ENCODE peak calls at places on chromosomes 2 and 18, in five cellular contexts. One of them, this sample, is unnamed.

GRCh38 chr2:82043867-82044266 is 1739.3 kb upstream of the LRRTM1 start:
- DNase-seq in T-helper 9 cell: no peak
- DNase-seq in Calu3: no peak
- DNase-seq in neural crest cell: no peak
- DNase-seq in AG04450: no peak
- DNase-seq in this sample: no peak

GRCh38 chr2:96890726-96891385 is 21.0 kb upstream of the SEMA4C start:
- DNase-seq in neural crest cell: no peak
- DNase-seq in AG04450: no peak
- DNase-seq in Calu3: no peak
- DNase-seq in T-helper 9 cell: no peak
- DNase-seq in this sample: peak

GRCh38 chr2:152580722-152581121 is 136.5 kb downstream of the PRPF40A start:
- DNase-seq in Calu3: no peak
- DNase-seq in T-helper 9 cell: no peak
- DNase-seq in AG04450: no peak
- DNase-seq in neural crest cell: no peak
- DNase-seq in this sample: no peak

GRCh38 chr2:34229998-34230397 is 630.9 kb upstream of the FAM98A start:
- DNase-seq in Calu3: no peak
- DNase-seq in AG04450: no peak
- DNase-seq in neural crest cell: no peak
- DNase-seq in T-helper 9 cell: no peak
- DNase-seq in this sample: no peak

GRCh38 chr2:62415019-62415431 is 91.0 kb downstream of the TMEM17 start:
- DNase-seq in neural crest cell: no peak
- DNase-seq in T-helper 9 cell: no peak
- DNase-seq in AG04450: no peak
- DNase-seq in Calu3: no peak
- DNase-seq in this sample: no peak

GRCh38 chr2:155223781-155224406 is 525.4 kb downstream of the KCNJ3 start:
- DNase-seq in Calu3: peak
- DNase-seq in neural crest cell: no peak
- DNase-seq in AG04450: no peak
- DNase-seq in T-helper 9 cell: no peak
- DNase-seq in this sample: no peak

GRCh38 chr2:118374974-118375745 is 286.9 kb downstream of the INSIG2 start:
- DNase-seq in neural crest cell: no peak
- DNase-seq in Calu3: no peak
- DNase-seq in AG04450: no peak
- DNase-seq in T-helper 9 cell: no peak
- DNase-seq in this sample: no peak

GRCh38 chr2:212414699-212415309 is 123.8 kb downstream of the ERBB4 start:
- DNase-seq in AG04450: no peak
- DNase-seq in neural crest cell: no peak
- DNase-seq in Calu3: no peak
- DNase-seq in T-helper 9 cell: no peak
- DNase-seq in this sample: no peak

GRCh38 chr2:38610851-38611801 is 8.4 kb upstream of the HNRNPLL start:
- DNase-seq in T-helper 9 cell: no peak
- DNase-seq in neural crest cell: no peak
- DNase-seq in Calu3: no peak
- DNase-seq in AG04450: no peak
- DNase-seq in this sample: peak

GRCh38 chr18:67651438-67651837 is 134.9 kb upstream of the DSEL start:
- DNase-seq in Calu3: no peak
- DNase-seq in T-helper 9 cell: no peak
- DNase-seq in neural crest cell: no peak
- DNase-seq in AG04450: no peak
- DNase-seq in this sample: no peak

GRCh38 chr2:56410140-56410539 is 226.3 kb downstream of the CCDC85A start:
- DNase-seq in neural crest cell: no peak
- DNase-seq in Calu3: no peak
- DNase-seq in T-helper 9 cell: no peak
- DNase-seq in AG04450: no peak
- DNase-seq in this sample: peak

GRCh38 chr2:85066874-85067351 is 66.3 kb upstream of the TCF7L1 start:
- DNase-seq in Calu3: peak
- DNase-seq in neural crest cell: peak
- DNase-seq in T-helper 9 cell: no peak
- DNase-seq in AG04450: peak
- DNase-seq in this sample: peak

GRCh38 chr2:137380610-137381009 is 583.7 kb upstream of the HNMT start:
- DNase-seq in AG04450: no peak
- DNase-seq in neural crest cell: no peak
- DNase-seq in T-helper 9 cell: no peak
- DNase-seq in Calu3: no peak
- DNase-seq in this sample: no peak

GRCh38 chr2:238938460-238939055 is 90.7 kb downstream of the TWIST2 start:
- DNase-seq in neural crest cell: no peak
- DNase-seq in AG04450: peak
- DNase-seq in Calu3: no peak
- DNase-seq in T-helper 9 cell: no peak
- DNase-seq in this sample: peak

GRCh38 chr2:238160206-238161129 is 1.7 kb downstream of the ERFE start:
- DNase-seq in Calu3: peak
- DNase-seq in T-helper 9 cell: no peak
- DNase-seq in neural crest cell: peak
- DNase-seq in AG04450: no peak
- DNase-seq in this sample: peak

GRCh38 chr2:189082576-189082975 is 97.0 kb downstream of the COL5A2 start:
- DNase-seq in Calu3: no peak
- DNase-seq in neural crest cell: no peak
- DNase-seq in AG04450: no peak
- DNase-seq in T-helper 9 cell: no peak
- DNase-seq in this sample: peak

GRCh38 chr2:190214434-190215194 is 105.0 kb downstream of the HIBCH start:
- DNase-seq in AG04450: no peak
- DNase-seq in T-helper 9 cell: no peak
- DNase-seq in Calu3: no peak
- DNase-seq in neural crest cell: no peak
- DNase-seq in this sample: no peak